ENCODE peak calls at places on chromosomes 13 and 19, in ten cellular contexts. H, J, B, Y, Q, S, E, F, G and D are unnamed samples.

GRCh38 chr13:111604087-111604486 is 283.6 kb downstream of the TEX29 start:
- DNase-seq in G (no peak), B (no peak), Y (no peak), E (no peak), Q (no peak), S (no peak), F (no peak), J (no peak), H (no peak), D (no peak)

GRCh38 chr19:19538077-19538764 is at the start of gene CILP2:
- DNase-seq in G (no peak), J (peak), Q (no peak), H (peak), S (no peak), E (no peak), B (peak), F (peak), Y (no peak), D (no peak)

GRCh38 chr19:17648097-17648660 is 40.0 kb downstream of the UNC13A start:
- DNase-seq in Q (no peak), B (no peak), F (no peak), Y (no peak), H (no peak), G (no peak), E (no peak), J (no peak), S (no peak), D (no peak)

GRCh38 chr19:49793561-49793840 is 19.6 kb downstream of the FUZ start:
- DNase-seq in G (no peak), Q (no peak), B (no peak), F (no peak), H (no peak), E (no peak), J (no peak), Y (no peak), S (no peak), D (no peak)

GRCh38 chr19:29724102-29724641 is 9.1 kb upstream of the C19orf12 start:
- DNase-seq in Q (peak), J (no peak), Y (no peak), G (no peak), F (no peak), E (no peak), S (no peak), B (no peak), H (peak), D (no peak)

GRCh38 chr13:21615427-21615826 is 11.5 kb upstream of the MICU2 start:
- DNase-seq in B (no peak), J (no peak), Q (no peak), G (no peak), E (no peak), H (no peak), S (no peak), Y (no peak), F (no peak), D (no peak)

GRCh38 chr19:13012690-13013608 is 17.7 kb downstream of the NFIX start:
- DNase-seq in J (no peak), F (no peak), Q (no peak), B (peak), H (peak), G (peak), Y (peak), E (peak), S (no peak), D (peak)

GRCh38 chr13:48318014-48318713 is 14.6 kb downstream of the RB1 start:
- DNase-seq in E (peak), Q (no peak), H (peak), F (no peak), G (no peak), J (peak), B (peak), S (no peak), Y (no peak), D (peak)

GRCh38 chr13:114107686-114108081 is 24.7 kb downstream of the RASA3 start:
- DNase-seq in J (peak), Q (peak), G (peak), H (no peak), Y (peak), S (no peak), E (peak), B (peak), F (no peak), D (no peak)
- H3K27ac ChIP-seq in J (no peak), Q (no peak), G (no peak), H (no peak), Y (peak), S (no peak), E (peak), B (peak), F (no peak), D (no peak)

GRCh38 chr19:39169143-39169810 is 27.5 kb upstream of the NCCRP1 start:
- DNase-seq in E (no peak), Y (no peak), F (no peak), J (no peak), G (no peak), H (no peak), B (no peak), S (no peak), Q (no peak), D (no peak)

GRCh38 chr19:39168258-39169142 is 28.3 kb upstream of the NCCRP1 start:
- DNase-seq in Q (no peak), J (no peak), G (no peak), E (no peak), Y (no peak), B (no peak), H (no peak), F (no peak), S (no peak), D (no peak)

GRCh38 chr19:39171479-39172465 is 25.0 kb upstream of the NCCRP1 start:
- DNase-seq in G (no peak), B (no peak), H (no peak), F (no peak), E (no peak), S (no peak), Y (no peak), Q (no peak), J (no peak), D (no peak)

GRCh38 chr19:39172700-39173501 is 23.9 kb upstream of the NCCRP1 start:
- DNase-seq in B (no peak), G (no peak), S (no peak), E (no peak), Y (no peak), H (no peak), J (no peak), F (no peak), Q (no peak), D (no peak)

GRCh38 chr19:39170398-39171231 is 26.1 kb upstream of the NCCRP1 start:
- DNase-seq in G (no peak), Q (no peak), S (no peak), E (no peak), F (no peak), B (peak), Y (no peak), H (no peak), J (no peak), D (no peak)
- H3K27ac ChIP-seq in G (no peak), Q (no peak), S (no peak), E (no peak), F (no peak), B (no peak), Y (no peak), H (no peak), J (no peak), D (no peak)

GRCh38 chr19:15448778-15449619 is 757 bp downstream of the WIZ start:
- DNase-seq in F (no peak), E (peak), G (peak), S (no peak), J (peak), H (no peak), B (no peak), Q (no peak), Y (no peak), D (no peak)
- H3K27ac ChIP-seq in F (peak), E (peak), G (peak), S (peak), J (peak), H (no peak), B (peak), Q (no peak), Y (peak), D (peak)

GRCh38 chr13:44218501-44219240 is 155.0 kb upstream of the SERP2 start:
- DNase-seq in J (peak), Y (peak), H (no peak), G (peak), S (no peak), F (peak), E (no peak), Q (no peak), B (peak), D (peak)

GRCh38 chr13:44220948-44221347 is 152.7 kb upstream of the SERP2 start:
- DNase-seq in B (no peak), F (no peak), J (peak), H (no peak), G (no peak), Q (no peak), E (no peak), Y (peak), S (no peak), D (no peak)

GRCh38 chr13:44221657-44222056 is 152.0 kb upstream of the SERP2 start:
- DNase-seq in J (no peak), G (no peak), S (no peak), B (no peak), H (no peak), F (no peak), Q (no peak), Y (no peak), E (no peak), D (no peak)

GRCh38 chr13:44223785-44224432 is 149.7 kb upstream of the SERP2 start:
- DNase-seq in Q (no peak), H (no peak), F (no peak), E (no peak), B (no peak), G (no peak), J (no peak), Y (no peak), S (no peak), D (no peak)

GRCh38 chr13:44219808-44220544 is 153.6 kb upstream of the SERP2 start:
- DNase-seq in S (no peak), Q (no peak), E (no peak), Y (no peak), B (no peak), H (no peak), G (no peak), J (no peak), F (no peak), D (no peak)
- H3K27ac ChIP-seq in S (peak), Q (peak), E (peak), Y (peak), B (peak), H (no peak), G (peak), J (peak), F (peak), D (peak)

DNA sequence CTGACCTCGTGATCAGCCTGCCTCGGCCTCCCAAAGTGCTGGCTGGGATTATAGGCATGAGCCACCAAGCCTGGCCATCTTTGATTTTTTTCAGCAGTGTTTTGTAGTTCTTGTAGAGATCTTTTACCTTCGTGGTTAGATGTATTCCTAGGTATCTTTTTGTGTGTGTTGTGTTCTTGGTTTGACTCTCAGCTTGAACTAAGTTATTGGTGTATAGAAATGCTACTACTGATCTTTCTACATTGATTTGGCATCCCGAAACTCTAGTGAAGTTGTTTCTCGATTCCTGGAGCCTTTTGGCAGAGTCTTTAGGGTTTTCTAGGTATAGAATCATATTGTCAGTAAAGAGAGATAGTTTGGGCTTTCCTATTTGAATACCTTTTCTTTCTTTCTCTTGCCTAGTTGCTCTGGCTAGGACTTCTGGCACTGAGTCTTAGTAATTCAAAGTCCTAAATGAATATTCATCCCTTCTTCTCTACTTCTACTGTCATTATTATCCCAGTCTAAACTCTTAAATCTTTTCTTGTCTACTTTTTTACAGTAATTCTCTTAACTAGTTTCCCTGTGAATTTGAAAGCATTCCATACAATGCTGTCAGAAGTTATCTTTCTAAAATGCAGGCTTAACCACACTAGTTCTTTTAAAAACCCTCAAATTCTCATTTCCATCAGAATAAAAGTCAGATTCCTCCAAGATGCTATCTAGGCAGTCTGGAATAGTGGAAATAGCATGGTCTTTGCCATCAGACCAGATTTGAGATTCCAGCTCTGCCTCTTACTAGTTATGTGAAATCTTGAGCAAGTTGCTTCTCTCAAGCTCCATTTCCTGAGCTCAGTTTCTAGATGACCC is 7.0 kb downstream of the GPR18 start:
- DNase-seq in F (no peak), S (no peak), B (no peak), J (no peak), Y (no peak), G (no peak), E (no peak), H (no peak), Q (no peak), D (no peak)
- H3K27ac ChIP-seq in F (no peak), S (no peak), B (no peak), J (no peak), Y (no peak), G (no peak), E (no peak), H (no peak), Q (no peak), D (no peak)

GRCh38 chr13:35349673-35350278 is 126.7 kb downstream of the MAB21L1 start:
- DNase-seq in Y (peak), H (no peak), Q (no peak), G (no peak), F (no peak), J (no peak), E (no peak), S (no peak), B (no peak), D (no peak)
- H3K27ac ChIP-seq in Y (peak), H (no peak), Q (no peak), G (no peak), F (no peak), J (no peak), E (no peak), S (no peak), B (no peak), D (peak)

GRCh38 chr19:39471756-39472536 is 8.7 kb upstream of the TIMM50 start:
- DNase-seq in F (no peak), J (no peak), B (no peak), E (no peak), Q (no peak), G (no peak), Y (no peak), H (no peak), S (no peak), D (no peak)

GRCh38 chr19:39472746-39473442 is 7.7 kb upstream of the TIMM50 start:
- DNase-seq in J (no peak), B (no peak), F (no peak), G (no peak), S (no peak), Q (no peak), H (no peak), Y (no peak), E (no peak), D (no peak)

GRCh38 chr19:39469036-39469435 is 11.6 kb upstream of the TIMM50 start:
- DNase-seq in S (no peak), B (no peak), E (no peak), F (no peak), Q (no peak), H (no peak), Y (no peak), G (no peak), J (no peak), D (no peak)

GRCh38 chr19:39469567-39469966 is 11.1 kb upstream of the TIMM50 start:
- DNase-seq in Q (no peak), J (no peak), F (no peak), B (no peak), E (no peak), Y (no peak), S (no peak), G (no peak), H (no peak), D (no peak)

GRCh38 chr19:39470724-39471339 is 9.8 kb upstream of the TIMM50 start:
- DNase-seq in E (no peak), H (no peak), S (no peak), J (no peak), Q (no peak), F (no peak), G (no peak), B (no peak), Y (no peak), D (no peak)
- H3K27ac ChIP-seq in E (no peak), H (no peak), S (no peak), J (no peak), Q (no peak), F (no peak), G (no peak), B (no peak), Y (no peak), D (no peak)

GRCh38 chr13:49786609-49787008 is 5.9 kb downstream of the KPNA3 start:
- DNase-seq in Y (no peak), G (no peak), J (no peak), F (no peak), B (no peak), H (no peak), Q (no peak), S (no peak), E (no peak), D (no peak)

GRCh38 chr13:49781791-49782190 is 10.7 kb downstream of the KPNA3 start:
- DNase-seq in Y (no peak), H (no peak), B (no peak), E (no peak), Q (no peak), J (no peak), S (no peak), G (no peak), F (no peak), D (no peak)

GRCh38 chr13:49782784-49783183 is 9.7 kb downstream of the KPNA3 start:
- DNase-seq in Q (no peak), E (no peak), J (no peak), H (no peak), G (no peak), F (no peak), Y (no peak), S (no peak), B (no peak), D (no peak)

GRCh38 chr13:49784886-49785570 is 7.5 kb downstream of the KPNA3 start:
- DNase-seq in J (no peak), Y (peak), F (no peak), S (no peak), E (no peak), B (no peak), G (no peak), H (no peak), Q (no peak), D (no peak)

GRCh38 chr13:49783865-49784264 is 8.6 kb downstream of the KPNA3 start:
- DNase-seq in S (no peak), Q (no peak), E (no peak), Y (no peak), G (no peak), F (no peak), J (no peak), H (no peak), B (no peak), D (no peak)
- H3K27ac ChIP-seq in S (no peak), Q (no peak), E (no peak), Y (peak), G (no peak), F (no peak), J (no peak), H (no peak), B (no peak), D (no peak)

GRCh38 chr13:82693607-82694006 is 1188.7 kb downstream of the SLITRK1 start:
- DNase-seq in F (no peak), G (no peak), Y (no peak), J (no peak), H (no peak), Q (no peak), E (no peak), S (no peak), B (no peak), D (no peak)

GRCh38 chr13:82688400-82688999 is 1193.8 kb downstream of the SLITRK1 start:
- DNase-seq in E (no peak), F (no peak), J (no peak), G (no peak), B (no peak), H (no peak), S (no peak), Y (no peak), Q (no peak), D (no peak)
- H3K27ac ChIP-seq in E (no peak), F (no peak), J (no peak), G (peak), B (no peak), H (no peak), S (no peak), Y (no peak), Q (peak), D (no peak)